ENCODE peak calls at places on chromosomes 4 and X, in nine cellular contexts. V is SJSA1; N is mammary epithelial cell; E is cardiac muscle cell; K is fibroblast of lung; I is CD8-positive, alpha-beta memory T cell; B is sigmoid colon; D is tibial nerve; S is upper lobe of left lung. Y is an unnamed sample. For H3K4me1, the result is how much of the 10 kb centered on the place peaks cover.

GRCh38 chrX:70452143-70452733 is 7.6 kb downstream of the DLG3 start:
- DNase-seq in E (peak), I (peak), K (peak), D (peak), V (peak), N (no peak), S (peak), B (peak), Y (no peak)

GRCh38 chrX:121389976-121390709 is 342.7 kb downstream of the GLUD2 start:
- DNase-seq in I (no peak), D (no peak), N (peak), B (no peak), V (no peak), E (no peak), S (no peak), K (no peak), Y (no peak)

GRCh38 chr4:40924096-40924792 is 174.5 kb downstream of the NSUN7 start:
- DNase-seq in K (peak), I (peak), N (no peak), E (peak), V (peak), D (peak), S (peak), B (no peak), Y (no peak)

GRCh38 chr4:47686294-47686872 is 151.5 kb downstream of the CORIN start:
- DNase-seq in K (peak), E (peak), N (peak), S (no peak), V (peak), I (peak), B (no peak), D (peak), Y (no peak)

GRCh38 chr4:74451214-74451661 is 6.3 kb downstream of the AREG start:
- DNase-seq in S (no peak), I (no peak), B (no peak), V (peak), N (peak), D (no peak), K (peak), E (peak), Y (no peak)

GRCh38 chr4:170259631-170260153 is 169.9 kb upstream of the AADAT start:
- DNase-seq in V (peak), B (peak), N (peak), S (no peak), K (peak), D (peak), E (peak), I (no peak), Y (no peak)

GRCh38 chrX:1205681-1206611 is 6.5 kb downstream of the CRLF2 start:
- DNase-seq in B (peak), K (peak), V (no peak), N (peak), I (no peak), D (peak), S (no peak), E (peak), Y (no peak)

GRCh38 chr4:17780461-17781071 is 855 bp downstream of the FAM184B start:
- DNase-seq in B (no peak), I (no peak), D (no peak), S (no peak), K (no peak), N (no peak), E (peak), V (no peak), Y (no peak)

GRCh38 chrX:154815274-154815818 is 10.1 kb upstream of the MPP1 start:
- DNase-seq in E (peak), B (no peak), I (no peak), K (peak), V (no peak), N (no peak), S (no peak), D (no peak), Y (no peak)

GRCh38 chrX:2819345-2820130 is 9.2 kb upstream of the GYG2 start:
- DNase-seq in S (no peak), I (no peak), E (peak), V (no peak), N (peak), D (no peak), B (no peak), K (peak), Y (peak)

GRCh38 chr4:40246547-40246900 is 49.7 kb downstream of the RHOH start:
- DNase-seq in V (no peak), E (no peak), K (no peak), S (no peak), D (no peak), B (no peak), N (no peak), I (no peak), Y (no peak)

GRCh38 chr4:104491826-104492771 is 2.6 kb downstream of the CXXC4 start:
- DNase-seq in V (no peak), K (peak), E (peak), B (no peak), S (no peak), D (no peak), N (no peak), I (no peak), Y (no peak)

GRCh38 chr4:70437212-70437611 is 34.8 kb upstream of the MUC7 start:
- DNase-seq in E (no peak), D (no peak), B (no peak), I (no peak), N (no peak), V (no peak), S (peak), K (no peak), Y (no peak)

GRCh38 chrX:15336023-15336413 is 695 bp upstream of the PIGA start:
- DNase-seq in N (peak), E (peak), S (no peak), D (peak), K (peak), I (peak), V (peak), B (no peak), Y (no peak)

GRCh38 chrX:107449490-107450175 is at the start of gene FRMPD3:
- DNase-seq in V (no peak), S (peak), B (no peak), K (no peak), E (no peak), I (peak), N (no peak), D (no peak), Y (no peak)

GRCh38 chr4:174855043-174855442 is 26.0 kb upstream of the GLRA3 start:
- DNase-seq in B (no peak), K (no peak), D (no peak), V (no peak), S (no peak), N (no peak), I (no peak), E (no peak), Y (no peak)

GRCh38 chrX:69021095-69021494 is 144.2 kb downstream of the PJA1 start:
- DNase-seq in D (no peak), S (peak), V (no peak), E (no peak), N (no peak), I (no peak), B (no peak), K (no peak), Y (peak)

GRCh38 chr4:122010610-122011009 is 58.8 kb upstream of the TRPC3 start:
- DNase-seq in V (no peak), E (no peak), D (no peak), N (peak), K (peak), I (no peak), S (no peak), B (no peak), Y (no peak)

GRCh38 chr4:74006009-74006476 is 7.6 kb upstream of the CXCL5 start:
- DNase-seq in I (no peak), D (no peak), K (peak), S (no peak), E (peak), B (no peak), V (no peak), N (peak), Y (no peak)

GRCh38 chr4:158811704-158812103 is 42.9 kb downstream of the FNIP2 start:
- DNase-seq in I (no peak), E (no peak), S (no peak), N (no peak), D (peak), K (no peak), V (no peak), B (no peak), Y (no peak)

GRCh38 chrX:119981286-119982070 is 37.9 kb upstream of the NKAP start:
- DNase-seq in K (peak), B (no peak), N (peak), V (no peak), I (no peak), S (no peak), E (peak), D (no peak), Y (no peak)

GRCh38 chr4:76188149-76188548 is 25.5 kb downstream of the SCARB2 start:
- DNase-seq in S (no peak), N (no peak), E (no peak), D (no peak), K (no peak), V (no peak), I (no peak), B (no peak), Y (no peak)

GRCh38 chr4:13349096-13349495 is 135.0 kb downstream of the RAB28 start:
- DNase-seq in S (no peak), V (peak), N (peak), D (no peak), K (no peak), E (peak), B (no peak), I (no peak), Y (no peak)

GRCh38 chrX:150088042-150088441 is 149.8 kb upstream of the EOLA2 start:
- DNase-seq in B (no peak), S (no peak), E (no peak), V (no peak), N (no peak), I (no peak), D (no peak), K (no peak), Y (peak)

GRCh38 chrX:149541521-149542047 is 772 bp downstream of the EOLA1 start:
- DNase-seq in V (no peak), N (no peak), D (no peak), B (no peak), I (no peak), E (peak), S (no peak), K (no peak), Y (peak)

GRCh38 chrX:19354625-19355024 is 10.9 kb downstream of the PDHA1 start:
- DNase-seq in S (no peak), V (no peak), I (no peak), D (no peak), B (no peak), K (no peak), N (no peak), E (no peak), Y (no peak)

GRCh38 chr4:37685726-37686372 is 327 bp downstream of the RELL1 start:
- DNase-seq in I (peak), D (peak), K (peak), V (peak), S (no peak), N (no peak), E (peak), B (peak), Y (no peak)

DNA sequence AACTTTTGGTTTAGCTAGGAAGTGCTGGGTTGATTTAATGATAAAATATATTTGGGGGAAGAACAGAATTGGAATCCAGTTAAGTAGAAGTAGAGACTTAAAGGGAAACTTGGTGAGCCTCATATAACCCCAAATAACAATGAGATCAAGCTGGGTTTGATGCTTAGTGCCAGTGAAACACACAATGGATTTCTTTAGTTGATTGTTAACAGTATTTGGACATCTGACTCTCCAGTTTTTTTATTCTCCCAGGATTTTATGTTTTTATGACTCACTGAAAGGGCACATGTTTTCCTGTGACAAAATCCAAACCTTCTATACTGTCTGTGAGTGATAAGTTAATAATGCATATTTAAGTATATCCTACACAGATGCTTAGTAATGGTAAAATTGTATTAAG is 2.7 kb upstream of the NEUROG2 start:
- DNase-seq in I (no peak), S (no peak), D (no peak), B (no peak), E (no peak), V (no peak), N (no peak), K (no peak), Y (no peak)
- H3K4me1 ChIP-seq in I (under half), S (under half), D (under half), B (under half), E (under half), V (under half), N (under half), K (under half), Y (under half)

GRCh38 chrX:13164611-13165010 is 120.2 kb upstream of the FAM9C start:
- DNase-seq in V (no peak), B (no peak), E (no peak), N (no peak), K (no peak), S (no peak), D (no peak), I (no peak), Y (no peak)
- H3K4me1 ChIP-seq in V (under half), B (under half), E (under half), N (under half), K (under half), S (under half), D (under half), I (under half), Y (under half)

DNA sequence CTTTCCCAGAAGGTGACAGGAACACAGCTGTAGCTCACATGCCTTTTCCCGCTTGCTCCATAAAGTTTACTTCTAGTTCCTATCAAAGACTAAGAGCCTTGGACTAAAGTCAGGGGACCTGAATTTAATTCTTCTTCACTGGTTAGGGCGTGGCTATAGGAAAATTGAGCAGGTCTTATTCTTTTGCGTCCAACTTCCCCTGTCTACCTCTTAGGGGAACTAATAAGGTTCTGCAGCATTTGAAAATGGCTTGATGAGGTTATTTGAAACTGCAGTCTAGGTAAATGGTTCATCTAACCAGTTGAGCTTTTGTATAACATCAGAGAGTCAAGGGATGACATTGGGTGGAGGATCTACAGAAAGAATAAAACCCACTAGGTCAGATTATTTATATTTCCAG is 2.6 kb downstream of the ARHGAP10 start:
- DNase-seq in K (no peak), I (no peak), D (no peak), B (no peak), V (no peak), E (no peak), N (no peak), S (no peak), Y (no peak)
- H3K4me1 ChIP-seq in K (under half), I (under half), D (under half), B (under half), V (half or more), E (under half), N (under half), S (under half), Y (under half)

GRCh38 chr4:189815404-189816192 is 125.1 kb upstream of the FRG1 start:
- DNase-seq in V (no peak), E (no peak), K (no peak), I (no peak), N (no peak), S (no peak), B (no peak), D (no peak), Y (no peak)
- H3K4me1 ChIP-seq in V (under half), E (under half), K (under half), I (under half), N (under half), S (under half), B (under half), D (under half), Y (under half)

GRCh38 chr4:165331823-165332222 is 4.4 kb downstream of the MSMO1 start:
- DNase-seq in E (no peak), B (no peak), D (no peak), I (no peak), S (no peak), K (no peak), N (no peak), V (no peak), Y (no peak)
- H3K4me1 ChIP-seq in E (under half), B (under half), D (under half), I (under half), S (under half), K (under half), N (under half), V (under half), Y (under half)

GRCh38 chr4:168666531-168666930 is 169.7 kb downstream of the PALLD start:
- DNase-seq in D (no peak), K (peak), I (no peak), V (no peak), S (no peak), E (peak), B (no peak), N (peak), Y (no peak)
- H3K4me1 ChIP-seq in D (under half), K (under half), I (under half), V (under half), S (under half), E (under half), B (under half), N (under half), Y (under half)

GRCh38 chr4:38724507-38724808 is 58.3 kb downstream of the TLR10 start:
- DNase-seq in E (no peak), V (no peak), B (no peak), S (no peak), I (no peak), K (no peak), N (no peak), D (no peak), Y (no peak)
- H3K4me1 ChIP-seq in E (under half), V (under half), B (under half), S (under half), I (under half), K (under half), N (under half), D (under half), Y (under half)

DNA sequence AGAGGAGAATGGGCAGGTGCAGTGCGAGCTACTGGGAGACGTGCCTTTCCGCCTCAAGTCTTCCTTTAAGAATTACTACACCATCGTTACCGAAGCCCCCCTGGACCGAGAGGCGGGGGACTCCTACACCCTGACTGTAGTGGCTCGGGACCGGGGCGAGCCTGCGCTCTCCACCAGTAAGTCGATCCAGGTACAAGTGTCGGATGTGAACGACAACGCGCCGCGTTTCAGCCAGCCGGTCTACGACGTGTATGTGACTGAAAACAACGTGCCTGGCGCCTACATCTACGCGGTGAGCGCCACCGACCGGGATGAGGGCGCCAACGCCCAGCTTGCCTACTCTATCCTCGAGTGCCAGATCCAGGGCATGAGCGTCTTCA is 2.2 kb downstream of the PCDH10 start:
- DNase-seq in D (no peak), I (no peak), S (peak), E (peak), K (peak), B (peak), V (no peak), N (no peak), Y (no peak)
- H3K4me1 ChIP-seq in D (under half), I (under half), S (half or more), E (under half), K (under half), B (under half), V (under half), N (under half), Y (half or more)

Y was measured in vagina.